ENCODE peak calls at places on chromosomes 11 and 22, in seven cellular contexts. E, Q, G, C, A, J and P are unnamed samples.

GRCh38 chr11:38043060-38043459 is 1445.0 kb upstream of the RAG2 start:
- DNase-seq in G (no peak), E (no peak), A (no peak), J (no peak), C (no peak), Q (no peak), P (no peak)

GRCh38 chr11:31794546-31794945 is 16.6 kb downstream of the PAX6 start:
- DNase-seq in J (no peak), Q (no peak), A (no peak), E (no peak), G (no peak), C (no peak), P (no peak)

GRCh38 chr22:30159561-30160353 is 79.5 kb downstream of the HORMAD2 start:
- DNase-seq in G (no peak), C (no peak), E (peak; percentile 86), Q (no peak), A (peak; percentile 60), J (no peak), P (peak; percentile 67)

GRCh38 chr11:13868710-13869403 is 93.7 kb upstream of the SPON1 start:
- DNase-seq in E (no peak), G (no peak), J (no peak), A (no peak), C (peak; percentile 92), Q (no peak), P (no peak)

GRCh38 chr22:19576460-19577421 is 52.5 kb upstream of the CLDN5 start:
- DNase-seq in Q (peak; percentile 48), G (no peak), A (no peak), J (no peak), C (no peak), E (peak; percentile 69), P (no peak)

GRCh38 chr11:20388096-20389055 is 860 bp downstream of the PRMT3 start:
- DNase-seq in Q (peak; percentile 14), G (no peak), A (no peak), C (no peak), E (no peak), J (no peak), P (peak; percentile 80)

GRCh38 chr11:80816966-80817365 is 1376.1 kb upstream of the TENM4 start:
- DNase-seq in G (no peak), J (no peak), E (no peak), A (no peak), C (no peak), Q (no peak), P (no peak)

GRCh38 chr11:73325036-73325981 is 17.2 kb downstream of the ARHGEF17 start:
- DNase-seq in E (peak; percentile 56), C (no peak), J (no peak), A (no peak), G (no peak), Q (no peak), P (no peak)

GRCh38 chr11:110711776-110712642 is at the start of gene ARHGAP20:
- DNase-seq in C (peak; percentile 23), G (peak; percentile 77), Q (peak; percentile 53), E (peak; percentile 71), A (no peak), J (peak; percentile 84), P (peak; percentile 87)

GRCh38 chr22:26778372-26778771 is 121.0 kb downstream of the MIAT start:
- DNase-seq in J (no peak), G (no peak), C (no peak), E (no peak), Q (no peak), A (no peak), P (no peak)

GRCh38 chr22:26779108-26779507 is 121.7 kb downstream of the MIAT start:
- DNase-seq in C (no peak), A (no peak), Q (no peak), G (no peak), J (no peak), E (no peak), P (no peak)

GRCh38 chr22:26775394-26775793 is 118.0 kb downstream of the MIAT start:
- DNase-seq in E (no peak), A (no peak), J (no peak), C (no peak), Q (no peak), G (no peak), P (no peak)

GRCh38 chr22:26779929-26780328 is 122.5 kb downstream of the MIAT start:
- DNase-seq in C (no peak), G (no peak), J (no peak), E (no peak), Q (no peak), A (no peak), P (no peak)

DNA sequence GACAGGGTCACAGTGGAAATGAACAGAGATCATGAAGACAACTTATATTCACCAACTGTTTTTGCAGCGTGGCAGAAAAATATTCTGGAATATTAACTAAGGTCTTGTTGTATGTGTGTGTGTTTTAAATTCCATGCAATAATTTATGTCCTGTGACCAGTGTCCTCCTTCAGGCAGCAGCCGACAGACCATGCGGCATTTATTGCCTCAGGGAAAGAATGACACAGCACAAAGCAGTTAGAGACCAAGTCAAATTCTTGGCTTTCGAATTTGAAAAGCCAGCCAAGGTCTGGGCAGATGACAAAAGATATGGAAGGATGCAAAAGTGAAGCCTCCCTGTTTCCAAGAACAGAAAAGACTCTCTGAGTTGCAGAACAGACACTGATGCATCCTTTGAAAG is 120.0 kb downstream of the MIAT start:
- DNase-seq in E (peak; percentile 5), A (no peak), Q (peak; percentile 39), J (no peak), C (no peak), G (no peak), P (no peak)
- H3K27ac ChIP-seq in E (no peak overlapping the region), A (no peak overlapping the region), Q (peak overlapping the region; percentile 19), J (no peak overlapping the region), C (no peak overlapping the region), G (no peak overlapping the region), P (no peak overlapping the region)

GRCh38 chr11:16612801-16613400 is 125.5 kb upstream of the C11orf58 start:
- DNase-seq in A (no peak), J (no peak), G (no peak), C (no peak), Q (peak; percentile 31), E (peak; percentile 35), P (no peak)

GRCh38 chr11:16615480-16615879 is 123.0 kb upstream of the C11orf58 start:
- DNase-seq in A (no peak), G (no peak), C (no peak), E (no peak), Q (no peak), J (no peak), P (no peak)

GRCh38 chr11:16611395-16612233 is 126.8 kb upstream of the C11orf58 start:
- DNase-seq in C (no peak), G (no peak), E (no peak), A (no peak), J (no peak), Q (no peak), P (no peak)

GRCh38 chr11:16612234-16612571 is 126.2 kb upstream of the C11orf58 start:
- DNase-seq in J (no peak), A (no peak), C (no peak), G (no peak), Q (no peak), E (no peak), P (no peak)

GRCh38 chr11:16613401-16614381 is 124.8 kb upstream of the C11orf58 start:
- DNase-seq in C (peak; percentile 38), A (peak; percentile 68), Q (peak; percentile 92), G (peak; percentile 83), E (peak; percentile 83), J (peak; percentile 87), P (peak; percentile 87)
- H3K4me3 ChIP-seq in C (peak overlapping the region; percentile 37), A (peak overlapping the region; percentile 66), Q (peak overlapping the region; percentile 57), G (peak overlapping the region; percentile 32), E (peak overlapping the region; percentile 67), J (peak overlapping the region; percentile 44), P (no peak overlapping the region)

DNA sequence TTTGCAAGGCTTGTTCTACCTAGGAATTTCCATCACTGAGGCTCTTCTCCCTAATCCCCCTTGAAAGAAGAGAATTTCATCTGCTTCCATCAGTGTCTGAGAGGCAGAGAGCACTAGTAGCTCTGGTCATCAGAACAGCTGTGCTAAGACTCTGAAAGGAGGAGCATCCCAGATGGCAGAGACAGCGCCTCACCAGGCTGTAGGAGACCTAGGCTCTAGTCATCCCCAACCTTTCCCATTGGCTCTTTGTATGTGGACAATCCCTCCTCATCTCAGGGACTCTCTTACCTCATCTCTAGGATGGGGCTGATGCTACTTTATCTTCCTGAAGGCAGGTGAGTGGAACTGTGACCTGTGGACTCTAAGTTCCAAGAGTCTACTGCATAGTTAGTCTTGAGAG is 8.8 kb upstream of the OR9I1 start:
- DNase-seq in C (no peak), A (no peak), G (no peak), E (no peak), Q (no peak), J (no peak), P (no peak)
- H3K27ac ChIP-seq in C (no peak overlapping the region), A (no peak overlapping the region), G (no peak overlapping the region), E (no peak overlapping the region), Q (no peak overlapping the region), J (no peak overlapping the region), P (no peak overlapping the region)

GRCh38 chr22:45320326-45320976 is 10.7 kb downstream of the FAM118A start:
- DNase-seq in G (no peak), C (no peak), J (no peak), Q (no peak), E (peak; percentile 75), A (peak; percentile 38), P (no peak)

GRCh38 chr22:45317551-45318167 is 7.9 kb downstream of the FAM118A start:
- DNase-seq in C (no peak), J (no peak), Q (peak; percentile 64), G (peak; percentile 62), A (no peak), E (peak; percentile 37), P (peak; percentile 44)

GRCh38 chr22:45318168-45318557 is 8.4 kb downstream of the FAM118A start:
- DNase-seq in C (peak; percentile 98), E (peak; percentile 97), A (peak; percentile 89), Q (peak; percentile 89), G (peak; percentile 84), J (peak; percentile 76), P (peak; percentile 72)

GRCh38 chr22:45318558-45319318 is 9.0 kb downstream of the FAM118A start:
- DNase-seq in E (peak; percentile 70), C (peak; percentile 72), A (no peak), G (no peak), Q (no peak), J (no peak), P (no peak)

DNA sequence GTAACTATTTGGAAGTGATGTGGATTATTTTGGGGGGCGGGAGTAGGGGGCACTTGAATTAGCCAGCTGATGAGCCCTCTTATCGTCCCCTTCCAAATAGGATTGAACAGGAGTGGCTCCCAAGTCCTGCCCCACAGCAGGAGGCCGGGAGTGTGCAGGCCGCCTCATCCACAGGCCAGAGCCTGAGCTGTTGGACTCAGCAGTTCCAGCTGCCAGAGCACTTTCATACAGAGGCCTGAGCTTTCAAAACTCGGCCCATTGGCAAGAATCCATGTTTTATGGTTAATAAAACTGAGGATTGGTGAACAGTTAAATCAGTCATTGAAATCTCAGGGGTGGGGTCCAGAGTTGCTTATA is 9.6 kb downstream of the FAM118A start:
- DNase-seq in C (no peak), J (no peak), Q (no peak), A (peak; percentile 39), G (no peak), E (peak; percentile 77), P (no peak)
- H3K4me3 ChIP-seq in C (peak overlapping the region; percentile 49), J (no peak overlapping the region), Q (no peak overlapping the region), A (no peak overlapping the region), G (no peak overlapping the region), E (no peak overlapping the region), P (no peak overlapping the region)